ENCODE peak calls at places on chromosomes 3 and 15, in five cellular contexts. B is GM12891, W is stomach, K is breast epithelium, T is esophagus muscularis mucosa. L is an unnamed sample.

GRCh38 chr3:66693461-66693912 is 192.7 kb upstream of the LRIG1 start:
- DNase-seq in B (no peak), W (peak), K (no peak), T (no peak), L (no peak)

GRCh38 chr3:191502583-191502982 is 41.6 kb downstream of the PYDC2 start:
- DNase-seq in B (no peak), W (no peak), K (no peak), T (no peak), L (no peak)

GRCh38 chr3:45067941-45068340 is 41.8 kb downstream of the CLEC3B start:
- DNase-seq in B (no peak), W (no peak), K (no peak), T (no peak), L (no peak)

GRCh38 chr15:77974098-77974414 is 103.5 kb downstream of the TBC1D2B start:
- DNase-seq in B (no peak), W (peak), K (peak), T (no peak), L (no peak)

GRCh38 chr3:43344520-43344919 is 58.2 kb downstream of the SNRK start:
- DNase-seq in B (no peak), W (no peak), K (no peak), T (no peak), L (no peak)

GRCh38 chr3:25493786-25494185 is 65.7 kb downstream of the RARB start:
- DNase-seq in B (no peak), W (no peak), K (no peak), T (no peak), L (no peak)

GRCh38 chr3:181711325-181712135 is at the start of gene SOX2:
- DNase-seq in B (peak), W (peak), K (no peak), T (peak), L (no peak)

GRCh38 chr3:57292159-57292894 is at the start of gene ASB14:
- DNase-seq in B (no peak), W (no peak), K (no peak), T (no peak), L (no peak)

GRCh38 chr3:36840453-36840921 is 76.1 kb upstream of the DCLK3 start:
- DNase-seq in B (no peak), W (no peak), K (no peak), T (no peak), L (no peak)

GRCh38 chr3:165464736-165465135 is 268.6 kb upstream of the SLITRK3 start:
- DNase-seq in B (no peak), W (no peak), K (no peak), T (no peak), L (no peak)

GRCh38 chr3:105594219-105594618 is 227.5 kb downstream of the ALCAM start:
- DNase-seq in B (no peak), W (no peak), K (no peak), T (no peak), L (no peak)

GRCh38 chr3:168269019-168269418 is 173.3 kb upstream of the GOLIM4 start:
- DNase-seq in B (no peak), W (no peak), K (no peak), T (no peak), L (no peak)

GRCh38 chr15:70584838-70585706 is 178.3 kb downstream of the UACA start:
- DNase-seq in B (peak), W (peak), K (no peak), T (no peak), L (no peak)

GRCh38 chr3:108001457-108001856 is 89.4 kb downstream of the CD47 start:
- DNase-seq in B (no peak), W (no peak), K (no peak), T (no peak), L (no peak)

GRCh38 chr3:167650459-167650858 is 3.3 kb downstream of the WDR49 start:
- DNase-seq in B (no peak), W (no peak), K (no peak), T (no peak), L (no peak)

GRCh38 chr3:155871746-155872158 is 1.3 kb downstream of the GMPS start:
- DNase-seq in B (no peak), W (no peak), K (no peak), T (no peak), L (no peak)

GRCh38 chr3:115401891-115402501 is 221.3 kb upstream of the GAP43 start:
- DNase-seq in B (no peak), W (no peak), K (no peak), T (no peak), L (no peak)

GRCh38 chr3:194782767-194783404 is 97.2 kb downstream of the FAM43A start:
- DNase-seq in B (no peak), W (no peak), K (no peak), T (no peak), L (no peak)

GRCh38 chr3:137642831-137643230 is 121.3 kb upstream of the SOX14 start:
- DNase-seq in B (no peak), W (no peak), K (no peak), T (no peak), L (no peak)

GRCh38 chr15:76312540-76313174 is 1.4 kb upstream of the ETFA start:
- DNase-seq in B (no peak), W (no peak), K (no peak), T (no peak), L (no peak)

GRCh38 chr15:101307897-101308603 is 13.0 kb upstream of the SNRPA1 start:
- DNase-seq in B (no peak), W (peak), K (no peak), T (no peak), L (no peak)

GRCh38 chr15:59879506-59879905 is 124.6 kb upstream of the FOXB1 start:
- DNase-seq in B (no peak), W (no peak), K (no peak), T (no peak), L (no peak)

GRCh38 chr3:15796331-15796730 is 1.4 kb downstream of the ANKRD28 start:
- DNase-seq in B (no peak), W (no peak), K (no peak), T (no peak), L (no peak)

GRCh38 chr15:71790081-71790480 is 20.3 kb upstream of the NR2E3 start:
- DNase-seq in B (no peak), W (peak), K (no peak), T (no peak), L (no peak)

GRCh38 chr15:49737138-49737537 is 116.3 kb downstream of the DTWD1 start:
- DNase-seq in B (no peak), W (no peak), K (no peak), T (no peak), L (no peak)

GRCh38 chr15:51558421-51558820 is 64.2 kb downstream of the DMXL2 start:
- DNase-seq in B (no peak), W (no peak), K (no peak), T (no peak), L (no peak)

GRCh38 chr3:45927881-45928280 is 15.4 kb upstream of the CXCR6 start:
- DNase-seq in B (no peak), W (no peak), K (no peak), T (no peak), L (no peak)

GRCh38 chr15:48449734-48450133 is 118.5 kb downstream of the DUT start:
- DNase-seq in B (no peak), W (no peak), K (no peak), T (no peak), L (no peak)

GRCh38 chr15:100934735-100935134 is 15.6 kb downstream of the LRRK1 start:
- DNase-seq in B (no peak), W (no peak), K (no peak), T (no peak), L (no peak)

GRCh38 chr3:86961297-86961696 is 29.7 kb downstream of the VGLL3 start:
- DNase-seq in B (no peak), W (no peak), K (no peak), T (no peak), L (no peak)

GRCh38 chr15:81939604-81940440 is 106.0 kb downstream of the MEX3B start:
- DNase-seq in B (peak), W (no peak), K (no peak), T (no peak), L (peak)

GRCh38 chr15:84981054-84981710 is 474 bp upstream of the PDE8A start:
- DNase-seq in B (peak), W (peak), K (peak), T (peak), L (peak)

GRCh38 chr15:84980196-84981053 is 1.2 kb upstream of the PDE8A start:
- DNase-seq in B (peak), W (peak), K (peak), T (peak), L (peak)

GRCh38 chr15:84982301-84982920 is 755 bp downstream of the PDE8A start:
- DNase-seq in B (no peak), W (peak), K (no peak), T (no peak), L (no peak)

GRCh38 chr15:84983299-84983698 is 1.6 kb downstream of the PDE8A start:
- DNase-seq in B (no peak), W (no peak), K (no peak), T (no peak), L (no peak)

DNA sequence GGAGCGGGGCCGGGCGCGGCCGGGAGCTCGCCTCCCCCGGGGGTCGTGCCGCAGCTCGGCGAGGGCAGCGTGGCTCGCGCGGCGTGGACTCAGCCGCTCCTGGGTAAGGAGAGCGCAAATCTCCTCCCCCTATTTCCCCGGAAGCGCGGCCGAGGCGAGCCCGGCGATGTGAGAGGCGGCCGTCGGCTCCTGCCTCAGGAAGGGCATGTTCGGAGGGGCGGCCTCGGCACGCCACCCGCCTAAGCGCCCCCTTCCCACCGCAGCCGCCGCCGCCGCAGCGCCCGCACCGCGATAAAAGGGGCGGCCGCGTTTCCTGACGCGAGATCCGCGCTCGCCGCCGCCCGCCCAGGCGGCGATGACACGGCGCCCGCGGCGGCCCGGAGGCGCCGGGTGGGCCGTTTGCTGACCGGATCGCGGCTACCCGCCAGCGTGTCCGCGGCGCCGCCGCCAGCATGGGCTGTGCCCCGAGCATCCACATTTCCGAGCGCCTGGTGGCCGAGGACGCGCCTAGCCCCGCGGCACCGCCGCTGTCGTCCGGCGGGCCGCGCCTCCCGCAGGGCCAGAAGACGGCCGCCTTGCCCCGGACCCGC is at the start of gene PDE8A:
- DNase-seq in B (peak), W (peak), K (no peak), T (no peak), L (peak)
- TF ChIP-seq POLR2A in B (no peak), W (no peak), K (no peak), T (no peak), L (no peak)

DNA sequence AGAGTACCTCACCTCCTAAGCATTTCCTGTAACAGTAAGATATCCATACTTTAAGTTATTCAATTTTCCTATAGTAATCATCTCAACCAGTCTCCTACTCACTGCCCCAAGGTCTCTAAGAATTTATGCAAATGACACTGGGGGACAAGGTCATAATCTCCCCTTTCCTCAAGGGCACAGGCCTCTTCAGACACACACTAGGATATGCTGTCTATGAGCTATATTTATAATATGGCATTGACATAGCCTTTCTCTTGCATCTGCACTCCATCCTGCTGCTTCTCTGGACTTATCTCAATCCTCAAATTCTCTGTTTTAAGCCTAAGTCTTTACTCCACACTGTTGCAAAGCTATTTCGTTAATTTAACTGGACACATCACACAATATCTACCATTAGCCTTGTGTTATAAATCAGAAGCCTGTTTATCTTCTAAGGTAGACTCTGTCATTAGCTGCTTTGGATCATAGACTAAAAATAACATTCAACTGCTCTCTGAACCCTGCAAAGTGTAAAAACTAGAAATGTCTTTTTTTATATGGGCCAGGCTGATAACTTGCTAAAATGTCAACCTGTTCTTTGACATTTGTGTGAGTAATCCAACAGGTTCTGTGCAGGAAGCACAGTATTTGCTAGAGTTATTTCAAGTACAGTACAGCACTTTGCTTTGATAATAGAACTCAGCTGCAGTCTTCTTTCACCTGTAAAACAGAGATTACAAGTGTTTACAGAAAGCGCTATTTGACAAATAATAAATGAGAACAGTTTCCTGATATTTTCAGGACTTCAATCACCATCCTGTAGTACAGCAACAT is 17.8 kb upstream of the SEC62 start:
- DNase-seq in B (no peak), W (no peak), K (no peak), T (no peak), L (no peak)
- TF ChIP-seq POLR2AphosphoS5 in B (no peak), W (no peak), K (no peak), T (no peak), L (no peak)

DNA sequence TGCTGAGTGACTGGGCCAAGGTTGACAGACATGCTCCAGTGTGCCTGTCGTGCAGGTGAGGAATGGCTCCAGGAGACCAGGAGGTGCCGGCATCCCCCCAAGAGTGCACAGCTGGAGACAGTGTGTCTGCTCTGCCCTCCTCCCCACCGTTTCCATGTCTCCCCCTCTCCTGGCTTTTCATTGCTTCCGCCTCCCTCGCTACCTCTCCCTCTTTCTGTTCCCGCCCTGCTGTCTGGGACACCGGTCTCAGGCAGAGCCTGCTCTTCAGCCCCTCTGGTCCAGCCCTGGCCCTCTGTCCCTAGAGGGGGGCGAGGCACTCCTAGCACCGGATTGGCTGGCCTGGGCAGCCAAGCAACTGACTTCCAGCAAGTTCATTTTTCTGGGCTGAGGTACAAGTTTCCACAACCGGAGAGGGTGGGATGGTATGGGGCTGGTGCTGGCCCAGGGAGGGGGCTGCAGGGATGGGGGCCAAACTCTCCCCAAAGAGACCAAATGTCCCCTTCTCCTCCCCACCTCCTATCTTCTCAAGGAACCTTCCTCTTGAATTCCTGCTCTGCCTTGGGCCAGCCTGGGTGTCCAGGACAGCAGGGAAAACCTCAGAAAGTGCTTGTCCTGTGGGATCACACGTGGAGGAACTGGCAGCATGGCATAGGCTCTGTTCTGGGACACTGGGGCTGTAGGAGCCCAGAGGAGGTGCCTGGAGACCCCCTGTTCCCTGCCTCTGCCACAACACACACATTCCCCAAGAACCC is 32.6 kb downstream of the PRKCD start:
- DNase-seq in B (no peak), W (no peak), K (no peak), T (no peak), L (no peak)
- TF ChIP-seq POLR2A in B (no peak), W (no peak), K (no peak), T (no peak), L (no peak)

GRCh38 chr15:41894791-41895463 is 1.1 kb upstream of the SPTBN5 start:
- DNase-seq in B (peak), W (peak), K (peak), T (no peak), L (peak)
- TF ChIP-seq POLR2AphosphoS5 in B (no peak), W (peak), K (no peak), T (peak), L (peak)

DNA sequence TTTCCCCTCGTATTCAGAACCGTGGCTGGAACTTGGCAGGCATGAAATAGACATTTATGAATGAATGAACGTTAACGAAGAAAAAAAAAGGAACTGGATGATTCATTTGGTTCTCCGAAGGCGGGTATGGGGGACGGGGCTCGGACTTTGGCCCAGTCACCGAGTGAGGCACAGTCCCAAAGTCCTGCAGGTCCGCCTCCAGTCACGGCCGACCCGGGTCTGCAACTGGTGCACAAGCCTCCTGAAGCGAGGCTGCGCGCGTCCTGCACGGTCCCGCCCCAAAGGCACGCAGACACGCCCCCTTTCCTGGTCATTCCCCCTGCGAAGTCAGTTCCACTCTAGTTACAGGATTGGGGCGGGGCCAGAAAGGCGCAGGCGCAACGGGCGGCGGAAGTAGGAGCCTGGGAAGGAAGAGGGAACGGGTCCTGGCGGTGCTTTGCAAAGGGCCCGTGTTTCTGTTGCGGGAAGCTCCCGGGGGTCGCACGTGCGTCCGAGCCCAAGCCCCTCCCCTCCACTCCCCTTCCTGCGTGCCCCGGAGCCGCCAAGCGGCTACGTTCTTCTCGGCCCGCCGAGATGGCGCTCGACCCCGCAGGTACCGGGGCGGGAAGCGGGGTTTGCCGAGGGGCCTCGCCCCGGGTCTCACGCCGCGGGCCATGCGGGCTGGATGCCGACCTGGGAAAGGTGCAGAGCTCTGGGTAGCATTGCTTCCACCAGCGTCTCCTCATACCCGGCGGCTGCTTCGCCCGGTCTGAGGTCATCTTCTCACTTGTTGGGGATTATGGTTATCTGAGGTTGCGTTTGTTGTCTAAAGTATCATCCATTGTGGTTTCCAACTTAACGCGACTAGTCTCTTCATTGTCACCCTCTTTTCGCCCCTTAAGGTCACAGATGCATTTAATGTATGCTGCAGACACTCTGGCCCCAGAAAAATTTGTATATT is at the start of gene CMC1:
- DNase-seq in B (peak), W (peak), K (peak), T (peak), L (peak)
- TF ChIP-seq POLR2A in B (peak), W (peak), K (peak), T (peak), L (peak)

GRCh38 chr3:180417241-180417640 is 184.7 kb upstream of the TTC14 start:
- DNase-seq in B (no peak), W (no peak), K (no peak), T (no peak), L (no peak)

GRCh38 chr3:180421711-180422110 is 180.3 kb upstream of the TTC14 start:
- DNase-seq in B (no peak), W (no peak), K (no peak), T (no peak), L (no peak)

GRCh38 chr3:180421221-180421620 is 180.7 kb upstream of the TTC14 start:
- DNase-seq in B (no peak), W (no peak), K (no peak), T (no peak), L (no peak)

GRCh38 chr3:180420016-180420415 is 181.9 kb upstream of the TTC14 start:
- DNase-seq in B (no peak), W (no peak), K (no peak), T (no peak), L (no peak)

DNA sequence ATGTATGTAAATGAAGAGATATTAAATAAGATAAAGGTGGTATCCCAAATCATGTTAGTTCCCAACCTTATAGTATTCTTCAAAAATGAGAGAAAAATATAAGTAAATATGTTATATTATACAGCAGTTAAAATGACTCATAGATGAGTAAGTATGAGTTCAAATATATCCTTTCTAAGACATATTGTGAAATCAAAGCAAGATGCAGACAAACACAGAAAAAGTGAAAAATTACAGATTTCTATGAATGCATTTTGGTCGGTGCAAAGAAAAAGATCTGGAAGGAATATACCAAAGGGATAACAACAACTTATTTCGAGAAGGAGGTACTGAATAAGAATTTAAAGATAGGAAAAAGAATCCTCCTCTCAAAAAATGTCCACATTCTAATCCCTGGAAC is 181.2 kb upstream of the TTC14 start:
- DNase-seq in B (no peak), W (no peak), K (no peak), T (no peak), L (no peak)
- TF ChIP-seq POLR2AphosphoS5 in B (no peak), W (no peak), K (no peak), T (no peak), L (no peak)

GRCh38 chr3:141401584-141402475 is 33.5 kb downstream of the ZBTB38 start:
- DNase-seq in B (peak), W (peak), K (no peak), T (no peak), L (peak)
- TF ChIP-seq POLR2A in B (no peak), W (no peak), K (no peak), T (no peak), L (peak)

GRCh38 chr3:99317196-99317595 is 321.2 kb upstream of the COL8A1 start:
- DNase-seq in B (no peak), W (no peak), K (no peak), T (no peak), L (no peak)

GRCh38 chr3:99321261-99321660 is 317.1 kb upstream of the COL8A1 start:
- DNase-seq in B (no peak), W (no peak), K (no peak), T (no peak), L (no peak)

GRCh38 chr3:99319450-99319849 is 318.9 kb upstream of the COL8A1 start:
- DNase-seq in B (no peak), W (no peak), K (no peak), T (no peak), L (no peak)

GRCh38 chr3:99322551-99322950 is 315.8 kb upstream of the COL8A1 start:
- DNase-seq in B (no peak), W (no peak), K (no peak), T (no peak), L (no peak)

GRCh38 chr3:99319961-99320360 is 318.4 kb upstream of the COL8A1 start:
- DNase-seq in B (no peak), W (no peak), K (no peak), T (no peak), L (no peak)
- TF ChIP-seq POLR2AphosphoS5 in B (no peak), W (no peak), K (no peak), T (no peak), L (no peak)